ENCODE peak calls at places on chromosomes 2 and 18, in six cellular contexts. L is NCI-H510A treated with DMSO at 0.1 percent for 48 hours, J is AG10803, P is PC-3, Z is activated gamma-delta T cell treated with Interleukin-2 at 50 U/mL for 16 hours, V is amniotic stem cell. F is an unnamed sample.

GRCh38 chr2:71455741-71456569 is 2.6 kb downstream of the DYSF start:
- DNase-seq in L (no peak), J (no peak), P (no peak), Z (no peak), V (no peak), F (no peak)

GRCh38 chr2:47558116-47559078 is 155.4 kb downstream of the MSH2 start:
- DNase-seq in L (no peak), J (peak; percentile 27), P (peak; percentile 54), Z (no peak), V (no peak), F (no peak)

GRCh38 chr2:64838817-64839216 is 150.4 kb upstream of the SLC1A4 start:
- DNase-seq in L (no peak), J (peak; percentile 96), P (peak; percentile 98), Z (no peak), V (peak; percentile 76), F (peak; percentile 83)

GRCh38 chr2:62631160-62632085 is 74.1 kb upstream of the EHBP1 start:
- DNase-seq in L (no peak), J (peak; percentile 12), P (no peak), Z (no peak), V (no peak), F (no peak)

GRCh38 chr2:29139731-29140130 is 24.5 kb downstream of the CLIP4 start:
- DNase-seq in L (no peak), J (no peak), P (no peak), Z (no peak), V (no peak), F (no peak)

GRCh38 chr18:50422286-50422898 is 47.5 kb downstream of the SKA1 start:
- DNase-seq in L (no peak), J (no peak), P (no peak), Z (no peak), V (no peak), F (no peak)

GRCh38 chr2:29139152-29139551 is 23.9 kb downstream of the CLIP4 start:
- DNase-seq in L (no peak), J (no peak), P (peak; percentile 77), Z (no peak), V (no peak), F (no peak)

GRCh38 chr2:16626497-16626896 is 39.1 kb downstream of the CYRIA start:
- DNase-seq in L (no peak), J (peak; percentile 26), P (no peak), Z (no peak), V (no peak), F (no peak)

GRCh38 chr2:121479882-121480522 is 50.7 kb upstream of the RNU4ATAC start:
- DNase-seq in L (no peak), J (peak; percentile 86), P (no peak), Z (no peak), V (no peak), F (no peak)

GRCh38 chr2:218319813-218320360 is 27.6 kb upstream of the TMBIM1 start:
- DNase-seq in L (peak; percentile 19), J (no peak), P (no peak), Z (no peak), V (no peak), F (no peak)